ENCODE peak calls at places on chromosomes 3 and 15, in eight cellular contexts. L, R, W, F, I, N, C and B are unnamed samples.

GRCh38 chr15:90560229-90560771 is 30.6 kb downstream of the CRTC3 start:
- DNase-seq in I (no peak), L (peak; percentile 89), W (peak; percentile 48), C (no peak), N (no peak), F (no peak), R (peak; percentile 92), B (peak; percentile 49)

GRCh38 chr15:77528290-77528967 is 104.3 kb downstream of the LINGO1 start:
- DNase-seq in C (no peak), N (no peak), W (no peak), F (no peak), I (no peak), L (peak; percentile 40), R (no peak), B (no peak)

GRCh38 chr15:45180201-45180600 is 7.6 kb downstream of the SHF start:
- DNase-seq in N (no peak), F (no peak), L (no peak), R (no peak), W (no peak), I (no peak), C (no peak), B (no peak)

GRCh38 chr3:174199696-174200095 is 659.4 kb upstream of the NAALADL2 start:
- DNase-seq in L (no peak), W (no peak), F (no peak), I (no peak), N (no peak), R (no peak), C (no peak), B (no peak)

GRCh38 chr3:56939759-56940323 is 120.6 kb upstream of the SPATA12 start:
- DNase-seq in C (no peak), N (no peak), F (no peak), R (no peak), I (no peak), W (no peak), L (no peak), B (no peak)

GRCh38 chr3:30607032-30607833 is 832 bp downstream of the TGFBR2 start:
- DNase-seq in R (peak; percentile 95), W (no peak), F (no peak), N (peak; percentile 77), I (peak; percentile 86), C (peak; percentile 52), L (peak; percentile 86), B (peak; percentile 69)

GRCh38 chr3:100216713-100217112 is 44.1 kb upstream of the TBC1D23 start:
- DNase-seq in L (no peak), W (no peak), F (no peak), R (no peak), C (no peak), I (no peak), N (no peak), B (no peak)

GRCh38 chr3:74314696-74315095 is 299.8 kb downstream of the CNTN3 start:
- DNase-seq in I (no peak), W (no peak), R (no peak), F (no peak), L (no peak), C (no peak), N (no peak), B (no peak)

GRCh38 chr3:174223042-174223441 is 636.1 kb upstream of the NAALADL2 start:
- DNase-seq in I (no peak), C (no peak), R (no peak), F (no peak), W (no peak), N (no peak), L (no peak), B (no peak)

GRCh38 chr3:189573004-189573403 is 58.2 kb upstream of the TP63 start:
- DNase-seq in L (no peak), R (no peak), W (no peak), N (no peak), F (peak; percentile 39), I (no peak), C (no peak), B (no peak)

GRCh38 chr3:112303811-112304325 is 9.9 kb upstream of the SLC9C1 start:
- DNase-seq in W (no peak), F (no peak), N (no peak), C (no peak), I (no peak), R (no peak), L (no peak), B (no peak)

GRCh38 chr15:47997712-47998111 is 123.1 kb upstream of the SLC24A5 start:
- DNase-seq in F (no peak), C (no peak), I (no peak), N (no peak), R (no peak), W (no peak), L (no peak), B (no peak)

GRCh38 chr3:24286405-24286804 is 208.2 kb downstream of the THRB start:
- DNase-seq in F (no peak), R (no peak), C (no peak), L (no peak), N (no peak), W (no peak), I (no peak), B (no peak)

GRCh38 chr3:153160451-153161137 is 1.4 kb upstream of the RAP2B start:
- DNase-seq in R (peak; percentile 93), F (peak; percentile 85), W (no peak), L (peak; percentile 89), N (peak; percentile 82), I (peak; percentile 87), C (peak; percentile 78), B (peak; percentile 89)

GRCh38 chr3:148790841-148791240 is 36.8 kb upstream of the CPB1 start:
- DNase-seq in L (peak; percentile 71), R (no peak), F (no peak), W (no peak), C (no peak), N (no peak), I (peak; percentile 25), B (no peak)

GRCh38 chr3:179672918-179673317 is 20.1 kb downstream of the USP13 start:
- DNase-seq in W (no peak), L (no peak), F (no peak), R (peak; percentile 37), N (no peak), I (peak; percentile 57), C (no peak), B (no peak)

GRCh38 chr15:65790692-65791334 is 1.3 kb downstream of the DENND4A start:
- DNase-seq in F (no peak), W (no peak), R (no peak), I (no peak), C (no peak), N (no peak), L (no peak), B (no peak)

GRCh38 chr15:68592054-68592453 is 13.3 kb downstream of the CORO2B start:
- DNase-seq in F (no peak), L (no peak), R (no peak), C (no peak), W (no peak), I (no peak), N (no peak), B (no peak)

GRCh38 chr3:12444582-12445468 is 39.5 kb upstream of the TSEN2 start:
- DNase-seq in N (peak; percentile 88), I (no peak), W (no peak), C (no peak), R (no peak), L (peak; percentile 48), F (no peak), B (no peak)
- TF ChIP-seq POLR2AphosphoS5 in N (peak; percentile 87), I (no peak), W (no peak), C (no peak), R (no peak), L (no peak), F (no peak), B (no peak)

GRCh38 chr3:4897765-4898453 is 81.3 kb upstream of the BHLHE40 start:
- DNase-seq in W (no peak), F (no peak), L (no peak), R (no peak), I (no peak), N (no peak), C (no peak), B (no peak)

GRCh38 chr3:4898454-4899313 is 80.6 kb upstream of the BHLHE40 start:
- DNase-seq in N (no peak), I (no peak), W (no peak), L (no peak), R (no peak), F (peak; percentile 53), C (no peak), B (no peak)

GRCh38 chr3:4895848-4896247 is 83.4 kb upstream of the BHLHE40 start:
- DNase-seq in I (no peak), R (no peak), N (no peak), L (no peak), W (no peak), F (no peak), C (no peak), B (no peak)

GRCh38 chr3:4899654-4900236 is 79.5 kb upstream of the BHLHE40 start:
- DNase-seq in R (no peak), W (no peak), N (no peak), F (no peak), C (no peak), L (no peak), I (peak; percentile 25), B (no peak)

GRCh38 chr3:4894891-4895530 is 84.2 kb upstream of the BHLHE40 start:
- DNase-seq in F (no peak), I (no peak), W (no peak), C (no peak), N (no peak), L (no peak), R (no peak), B (no peak)
- TF ChIP-seq POLR2AphosphoS5 in F (no peak), I (no peak), W (no peak), C (no peak), N (no peak), L (no peak), R (no peak), B (no peak)

DNA sequence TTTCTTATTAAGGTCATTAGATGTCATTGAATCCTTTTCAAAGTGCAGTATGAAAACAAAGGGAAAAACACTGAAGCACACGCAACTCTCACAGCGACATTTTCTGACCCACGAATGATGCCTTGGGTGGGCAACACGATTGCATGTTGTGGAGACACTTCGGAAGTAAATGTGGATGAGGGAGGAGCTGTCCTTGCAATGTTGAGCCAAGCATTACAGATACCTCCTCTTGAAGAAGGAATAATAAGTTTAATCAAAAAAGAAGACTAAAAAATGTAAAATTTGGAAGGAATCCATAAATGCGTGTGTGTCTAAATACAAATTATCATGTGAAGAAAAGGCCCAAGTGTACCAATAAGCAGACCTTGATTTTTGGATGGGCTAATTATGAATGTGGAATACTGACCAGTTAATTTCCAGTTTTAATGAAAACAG is 16.9 kb downstream of the THBS1 start:
- DNase-seq in I (no peak), F (no peak), L (no peak), R (no peak), W (no peak), C (no peak), N (no peak), B (no peak)
- TF ChIP-seq POLR2AphosphoS5 in I (peak; percentile 97), F (no peak), L (peak; percentile 16), R (no peak), W (no peak), C (no peak), N (peak; percentile 45), B (no peak)

DNA sequence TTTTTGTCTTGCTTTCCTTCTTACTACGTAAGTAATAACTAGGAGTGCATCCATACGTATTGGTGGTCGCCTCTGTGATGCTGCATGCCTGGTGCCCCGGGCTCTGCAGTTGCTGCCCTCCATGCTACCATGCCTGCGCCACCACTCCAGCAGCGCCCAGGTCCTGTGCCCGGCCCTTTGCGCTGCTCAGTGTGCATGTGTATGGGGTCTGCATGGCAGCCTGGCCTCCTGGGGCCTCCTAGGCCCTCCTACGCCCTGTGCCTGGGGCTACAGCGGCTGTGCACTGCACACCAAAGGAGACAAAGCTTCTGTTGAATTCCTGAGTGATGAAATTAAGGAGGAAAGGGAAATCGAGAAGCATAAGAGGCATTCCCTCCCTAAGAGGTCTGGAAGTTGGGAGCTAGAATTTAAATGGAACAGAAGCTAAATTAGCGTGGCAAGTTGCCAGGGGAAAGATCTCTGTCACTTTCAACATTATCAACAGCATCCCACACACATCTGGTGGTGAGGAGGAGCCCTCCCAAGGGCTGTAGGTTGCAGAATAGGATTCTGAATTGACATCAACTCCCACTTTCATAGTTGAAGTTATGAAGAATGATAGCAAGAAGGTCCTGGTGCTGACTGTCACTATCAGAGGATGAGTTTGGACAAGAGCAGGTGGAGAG is 275.0 kb upstream of the CHRM5 start:
- DNase-seq in I (no peak), N (no peak), R (no peak), C (no peak), W (no peak), F (no peak), L (no peak), B (no peak)
- TF ChIP-seq POLR2AphosphoS5 in I (no peak), N (no peak), R (no peak), C (no peak), W (no peak), F (no peak), L (no peak), B (no peak)